ENCODE peak calls at places on chromosomes 16 and 17, in seven cellular contexts. One of them, this sample, is unnamed.

GRCh38 chr16:50354629-50355456 is 13.9 kb downstream of the BRD7 start:
- DNase-seq in GM23248: peak; percentile 54
- DNase-seq in hepatocyte: no peak
- DNase-seq in OCI-LY7: peak; percentile 56
- DNase-seq in HCT116: no peak
- DNase-seq in GM23338: peak; percentile 54
- DNase-seq in neural progenitor cell: no peak
- DNase-seq in this sample: peak; percentile 58

GRCh38 chr17:72974605-72975232 is 117.8 kb downstream of the SLC39A11 start:
- DNase-seq in GM23248: peak; percentile 22
- DNase-seq in hepatocyte: peak; percentile 31
- DNase-seq in OCI-LY7: no peak
- DNase-seq in HCT116: no peak
- DNase-seq in GM23338: no peak
- DNase-seq in neural progenitor cell: no peak
- DNase-seq in this sample: no peak

GRCh38 chr16:49631521-49632041 is 224.3 kb downstream of the ZNF423 start:
- DNase-seq in GM23248: peak; percentile 90
- DNase-seq in hepatocyte: peak; percentile 51
- DNase-seq in OCI-LY7: no peak
- DNase-seq in HCT116: no peak
- DNase-seq in GM23338: no peak
- DNase-seq in neural progenitor cell: no peak
- DNase-seq in this sample: no peak

GRCh38 chr17:2736956-2737355 is 12.5 kb downstream of the CCDC92B start:
- DNase-seq in GM23248: no peak
- DNase-seq in hepatocyte: no peak
- DNase-seq in OCI-LY7: no peak
- DNase-seq in HCT116: no peak
- DNase-seq in GM23338: no peak
- DNase-seq in neural progenitor cell: no peak
- DNase-seq in this sample: peak; percentile 74

GRCh38 chr17:4566785-4567184 is 6.4 kb upstream of the GGT6 start:
- DNase-seq in GM23248: peak; percentile 72
- DNase-seq in hepatocyte: peak; percentile 84
- DNase-seq in OCI-LY7: peak; percentile 76
- DNase-seq in HCT116: peak; percentile 66
- DNase-seq in GM23338: peak; percentile 94
- DNase-seq in neural progenitor cell: peak; percentile 76
- DNase-seq in this sample: peak; percentile 81

GRCh38 chr17:69717819-69718218 is 303.3 kb downstream of the MAP2K6 start:
- DNase-seq in GM23248: no peak
- DNase-seq in hepatocyte: no peak
- DNase-seq in OCI-LY7: no peak
- DNase-seq in HCT116: no peak
- DNase-seq in GM23338: no peak
- DNase-seq in neural progenitor cell: no peak
- DNase-seq in this sample: no peak

GRCh38 chr17:77504652-77505459 is 364.1 kb downstream of the SEC14L1 start:
- DNase-seq in GM23248: no peak
- DNase-seq in hepatocyte: peak; percentile 1
- DNase-seq in OCI-LY7: no peak
- DNase-seq in HCT116: no peak
- DNase-seq in GM23338: no peak
- DNase-seq in neural progenitor cell: no peak
- DNase-seq in this sample: peak; percentile 30

GRCh38 chr17:78231991-78232759 is 744 bp downstream of the TMEM235 start:
- DNase-seq in GM23248: peak; percentile 40
- DNase-seq in hepatocyte: peak; percentile 48
- DNase-seq in OCI-LY7: no peak
- DNase-seq in HCT116: no peak
- DNase-seq in GM23338: peak; percentile 78
- DNase-seq in neural progenitor cell: peak; percentile 78
- DNase-seq in this sample: peak; percentile 85

GRCh38 chr17:9237053-9237410 is 215.7 kb downstream of the NTN1 start:
- DNase-seq in GM23248: no peak
- DNase-seq in hepatocyte: no peak
- DNase-seq in OCI-LY7: no peak
- DNase-seq in HCT116: no peak
- DNase-seq in GM23338: no peak
- DNase-seq in neural progenitor cell: no peak
- DNase-seq in this sample: no peak

GRCh38 chr17:50452627-50453300 is 15.9 kb downstream of the CHAD start:
- DNase-seq in GM23248: peak; percentile 35
- DNase-seq in hepatocyte: no peak
- DNase-seq in OCI-LY7: no peak
- DNase-seq in HCT116: no peak
- DNase-seq in GM23338: no peak
- DNase-seq in neural progenitor cell: no peak
- DNase-seq in this sample: no peak

DNA sequence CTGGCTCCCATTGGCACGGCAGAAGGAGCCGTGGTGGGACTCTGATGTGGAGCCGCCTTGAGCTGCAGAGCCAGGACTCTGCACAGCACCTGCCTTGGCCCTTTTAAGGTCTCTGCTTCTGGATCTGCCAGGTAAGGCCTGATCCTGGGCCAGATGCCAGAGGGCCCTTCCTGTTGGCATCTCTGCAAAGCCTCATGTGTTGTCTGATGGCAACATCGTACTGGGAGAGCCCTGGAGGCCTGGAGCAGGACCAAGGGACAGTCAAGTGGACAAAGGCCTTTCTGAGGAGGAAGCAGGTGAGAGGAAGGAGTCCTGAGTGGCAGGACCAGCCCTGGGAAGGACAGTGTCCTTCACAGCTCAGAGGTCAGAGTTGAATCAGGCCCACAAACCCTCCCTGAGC is 26.1 kb downstream of the SOCS1 start:
- DNase-seq in GM23248: no peak
- DNase-seq in hepatocyte: no peak
- DNase-seq in OCI-LY7: no peak
- DNase-seq in HCT116: no peak
- DNase-seq in GM23338: no peak
- DNase-seq in neural progenitor cell: no peak
- DNase-seq in this sample: no peak
- TF ChIP-seq EZH2phosphoT487 in GM23248: no peak
- TF ChIP-seq EZH2phosphoT487 in hepatocyte: no peak
- TF ChIP-seq EZH2phosphoT487 in OCI-LY7: no peak
- TF ChIP-seq EZH2phosphoT487 in HCT116: no peak
- TF ChIP-seq EZH2phosphoT487 in GM23338: no peak
- TF ChIP-seq EZH2phosphoT487 in neural progenitor cell: no peak
- TF ChIP-seq EZH2phosphoT487 in this sample: no peak

GRCh38 chr17:80718428-80718827 is 173.8 kb downstream of the RPTOR start:
- DNase-seq in GM23248: no peak
- DNase-seq in hepatocyte: no peak
- DNase-seq in OCI-LY7: no peak
- DNase-seq in HCT116: no peak
- DNase-seq in GM23338: no peak
- DNase-seq in neural progenitor cell: no peak
- DNase-seq in this sample: no peak
- TF ChIP-seq EZH2phosphoT487 in GM23248: no peak
- TF ChIP-seq EZH2phosphoT487 in hepatocyte: no peak
- TF ChIP-seq EZH2phosphoT487 in OCI-LY7: no peak
- TF ChIP-seq EZH2phosphoT487 in HCT116: no peak
- TF ChIP-seq EZH2phosphoT487 in GM23338: no peak
- TF ChIP-seq EZH2phosphoT487 in neural progenitor cell: no peak
- TF ChIP-seq EZH2phosphoT487 in this sample: no peak

GRCh38 chr16:23302045-23302956 is at the start of gene SCNN1B:
- DNase-seq in GM23248: peak; percentile 2
- DNase-seq in hepatocyte: no peak
- DNase-seq in OCI-LY7: no peak
- DNase-seq in HCT116: no peak
- DNase-seq in GM23338: peak; percentile 71
- DNase-seq in neural progenitor cell: peak; percentile 67
- DNase-seq in this sample: peak; percentile 71
- TF ChIP-seq EZH2phosphoT487 in GM23248: no peak
- TF ChIP-seq EZH2phosphoT487 in hepatocyte: peak; percentile 37
- TF ChIP-seq EZH2phosphoT487 in OCI-LY7: no peak
- TF ChIP-seq EZH2phosphoT487 in HCT116: no peak
- TF ChIP-seq EZH2phosphoT487 in GM23338: no peak
- TF ChIP-seq EZH2phosphoT487 in neural progenitor cell: peak; percentile 78
- TF ChIP-seq EZH2phosphoT487 in this sample: no peak

GRCh38 chr17:28324272-28324745 is 5.3 kb downstream of the TMEM97 start:
- DNase-seq in GM23248: no peak
- DNase-seq in hepatocyte: peak; percentile 3
- DNase-seq in OCI-LY7: no peak
- DNase-seq in HCT116: no peak
- DNase-seq in GM23338: no peak
- DNase-seq in neural progenitor cell: no peak
- DNase-seq in this sample: no peak

GRCh38 chr17:28327031-28327607 is 8.1 kb downstream of the TMEM97 start:
- DNase-seq in GM23248: peak; percentile 24
- DNase-seq in hepatocyte: no peak
- DNase-seq in OCI-LY7: no peak
- DNase-seq in HCT116: no peak
- DNase-seq in GM23338: no peak
- DNase-seq in neural progenitor cell: no peak
- DNase-seq in this sample: no peak

GRCh38 chr17:28324776-28325175 is 5.8 kb downstream of the TMEM97 start:
- DNase-seq in GM23248: no peak
- DNase-seq in hepatocyte: no peak
- DNase-seq in OCI-LY7: no peak
- DNase-seq in HCT116: no peak
- DNase-seq in GM23338: no peak
- DNase-seq in neural progenitor cell: no peak
- DNase-seq in this sample: no peak

GRCh38 chr17:28326114-28326513 is 7.1 kb downstream of the TMEM97 start:
- DNase-seq in GM23248: no peak
- DNase-seq in hepatocyte: peak; percentile 13
- DNase-seq in OCI-LY7: no peak
- DNase-seq in HCT116: no peak
- DNase-seq in GM23338: no peak
- DNase-seq in neural progenitor cell: no peak
- DNase-seq in this sample: no peak

GRCh38 chr17:28325221-28325620 is 6.2 kb downstream of the TMEM97 start:
- DNase-seq in GM23248: no peak
- DNase-seq in hepatocyte: no peak
- DNase-seq in OCI-LY7: no peak
- DNase-seq in HCT116: no peak
- DNase-seq in GM23338: no peak
- DNase-seq in neural progenitor cell: no peak
- DNase-seq in this sample: no peak
- TF ChIP-seq EZH2phosphoT487 in GM23248: no peak
- TF ChIP-seq EZH2phosphoT487 in hepatocyte: no peak
- TF ChIP-seq EZH2phosphoT487 in OCI-LY7: no peak
- TF ChIP-seq EZH2phosphoT487 in HCT116: no peak
- TF ChIP-seq EZH2phosphoT487 in GM23338: no peak
- TF ChIP-seq EZH2phosphoT487 in neural progenitor cell: no peak
- TF ChIP-seq EZH2phosphoT487 in this sample: no peak

GRCh38 chr16:83418565-83418964 is 389.2 kb upstream of the HSBP1 start:
- DNase-seq in GM23248: no peak
- DNase-seq in hepatocyte: no peak
- DNase-seq in OCI-LY7: no peak
- DNase-seq in HCT116: no peak
- DNase-seq in GM23338: peak; percentile 60
- DNase-seq in neural progenitor cell: no peak
- DNase-seq in this sample: no peak

DNA sequence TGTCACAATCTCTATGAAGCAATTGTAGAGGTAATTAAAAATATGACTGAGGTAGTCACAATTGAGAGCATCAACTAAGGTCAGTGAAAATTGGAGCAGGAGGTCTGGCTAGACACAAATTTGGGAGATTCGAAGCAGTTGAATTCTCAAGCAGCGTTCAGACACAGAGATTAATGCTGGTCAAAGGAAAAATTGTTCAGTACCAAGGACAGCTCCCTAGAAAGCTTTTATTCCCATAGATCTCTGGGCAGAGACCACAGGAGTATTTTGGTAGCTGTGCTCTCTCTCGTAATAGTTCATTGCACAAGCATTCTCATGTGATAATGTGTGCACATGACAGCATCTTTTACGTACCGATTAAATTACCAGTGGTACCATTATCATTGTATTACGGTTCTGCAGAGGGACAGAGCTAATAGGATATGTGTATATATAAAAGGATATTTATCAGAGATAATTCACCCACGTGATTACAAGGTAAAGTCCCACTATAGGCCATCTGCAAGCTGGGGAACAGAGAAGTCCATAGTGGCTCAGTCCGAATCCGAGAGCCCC is 387.5 kb upstream of the HSBP1 start:
- DNase-seq in GM23248: peak; percentile 49
- DNase-seq in hepatocyte: peak; percentile 71
- DNase-seq in OCI-LY7: peak; percentile 17
- DNase-seq in HCT116: no peak
- DNase-seq in GM23338: peak; percentile 62
- DNase-seq in neural progenitor cell: peak; percentile 74
- DNase-seq in this sample: no peak
- TF ChIP-seq EZH2phosphoT487 in GM23248: no peak
- TF ChIP-seq EZH2phosphoT487 in hepatocyte: no peak
- TF ChIP-seq EZH2phosphoT487 in OCI-LY7: no peak
- TF ChIP-seq EZH2phosphoT487 in HCT116: no peak
- TF ChIP-seq EZH2phosphoT487 in GM23338: no peak
- TF ChIP-seq EZH2phosphoT487 in neural progenitor cell: no peak
- TF ChIP-seq EZH2phosphoT487 in this sample: no peak

GRCh38 chr17:18037482-18037881 is 1.5 kb downstream of the ATPAF2 start:
- DNase-seq in GM23248: no peak
- DNase-seq in hepatocyte: no peak
- DNase-seq in OCI-LY7: peak; percentile 48
- DNase-seq in HCT116: no peak
- DNase-seq in GM23338: no peak
- DNase-seq in neural progenitor cell: no peak
- DNase-seq in this sample: no peak
- TF ChIP-seq EZH2phosphoT487 in GM23248: no peak
- TF ChIP-seq EZH2phosphoT487 in hepatocyte: no peak
- TF ChIP-seq EZH2phosphoT487 in OCI-LY7: no peak
- TF ChIP-seq EZH2phosphoT487 in HCT116: no peak
- TF ChIP-seq EZH2phosphoT487 in GM23338: no peak
- TF ChIP-seq EZH2phosphoT487 in neural progenitor cell: no peak
- TF ChIP-seq EZH2phosphoT487 in this sample: no peak

GRCh38 chr17:43714338-43715149 is 44.0 kb downstream of the SOST start:
- DNase-seq in GM23248: peak; percentile 60
- DNase-seq in hepatocyte: no peak
- DNase-seq in OCI-LY7: no peak
- DNase-seq in HCT116: no peak
- DNase-seq in GM23338: no peak
- DNase-seq in neural progenitor cell: no peak
- DNase-seq in this sample: no peak
- TF ChIP-seq EZH2phosphoT487 in GM23248: no peak
- TF ChIP-seq EZH2phosphoT487 in hepatocyte: no peak
- TF ChIP-seq EZH2phosphoT487 in OCI-LY7: no peak
- TF ChIP-seq EZH2phosphoT487 in HCT116: no peak
- TF ChIP-seq EZH2phosphoT487 in GM23338: no peak
- TF ChIP-seq EZH2phosphoT487 in neural progenitor cell: no peak
- TF ChIP-seq EZH2phosphoT487 in this sample: no peak

GRCh38 chr16:23876256-23876896 is 40.6 kb downstream of the PRKCB start:
- DNase-seq in GM23248: no peak
- DNase-seq in hepatocyte: no peak
- DNase-seq in OCI-LY7: no peak
- DNase-seq in HCT116: no peak
- DNase-seq in GM23338: no peak
- DNase-seq in neural progenitor cell: no peak
- DNase-seq in this sample: no peak

GRCh38 chr16:23879735-23880373 is 44.1 kb downstream of the PRKCB start:
- DNase-seq in GM23248: no peak
- DNase-seq in hepatocyte: no peak
- DNase-seq in OCI-LY7: no peak
- DNase-seq in HCT116: no peak
- DNase-seq in GM23338: no peak
- DNase-seq in neural progenitor cell: no peak
- DNase-seq in this sample: no peak

GRCh38 chr16:23871924-23872323 is 36.1 kb downstream of the PRKCB start:
- DNase-seq in GM23248: no peak
- DNase-seq in hepatocyte: no peak
- DNase-seq in OCI-LY7: no peak
- DNase-seq in HCT116: no peak
- DNase-seq in GM23338: no peak
- DNase-seq in neural progenitor cell: no peak
- DNase-seq in this sample: no peak

GRCh38 chr16:23874613-23875294 is 39.0 kb downstream of the PRKCB start:
- DNase-seq in GM23248: peak; percentile 46
- DNase-seq in hepatocyte: no peak
- DNase-seq in OCI-LY7: no peak
- DNase-seq in HCT116: no peak
- DNase-seq in GM23338: no peak
- DNase-seq in neural progenitor cell: no peak
- DNase-seq in this sample: no peak

GRCh38 chr16:23877107-23878070 is 41.6 kb downstream of the PRKCB start:
- DNase-seq in GM23248: no peak
- DNase-seq in hepatocyte: no peak
- DNase-seq in OCI-LY7: peak; percentile 39
- DNase-seq in HCT116: no peak
- DNase-seq in GM23338: no peak
- DNase-seq in neural progenitor cell: no peak
- DNase-seq in this sample: no peak
- TF ChIP-seq EZH2phosphoT487 in GM23248: no peak
- TF ChIP-seq EZH2phosphoT487 in hepatocyte: no peak
- TF ChIP-seq EZH2phosphoT487 in OCI-LY7: no peak
- TF ChIP-seq EZH2phosphoT487 in HCT116: no peak
- TF ChIP-seq EZH2phosphoT487 in GM23338: no peak
- TF ChIP-seq EZH2phosphoT487 in neural progenitor cell: no peak
- TF ChIP-seq EZH2phosphoT487 in this sample: no peak

This sample was measured in SK-N-SH.